ENCODE peak calls at places on chromosome 7, in eight cellular contexts. One of them, this sample, is unnamed.

GRCh38 chr7:122299935-122300606 is 4.5 kb downstream of the FEZF1 start:
- DNase-seq in NCI-H460: no peak
- DNase-seq in AG08396: no peak
- DNase-seq in A549: no peak
- DNase-seq in H4: no peak
- DNase-seq in substantia nigra: no peak
- DNase-seq in natural killer cell: no peak
- DNase-seq in NCI-H1930: no peak
- DNase-seq in this sample: no peak

GRCh38 chr7:13068032-13068431 is 380.6 kb downstream of the ARL4A start:
- DNase-seq in A549: no peak
- DNase-seq in NCI-H460: no peak
- DNase-seq in AG08396: no peak
- DNase-seq in natural killer cell: no peak
- DNase-seq in NCI-H1930: no peak
- DNase-seq in H4: no peak
- DNase-seq in substantia nigra: no peak
- DNase-seq in this sample: no peak

GRCh38 chr7:46244752-46245151 is 323.7 kb upstream of the IGFBP3 start:
- DNase-seq in NCI-H1930: no peak
- DNase-seq in H4: no peak
- DNase-seq in NCI-H460: no peak
- DNase-seq in AG08396: no peak
- DNase-seq in natural killer cell: no peak
- DNase-seq in A549: no peak
- DNase-seq in substantia nigra: no peak
- DNase-seq in this sample: no peak

GRCh38 chr7:92841192-92841591 is 4.8 kb upstream of the CDK6 start:
- DNase-seq in NCI-H1930: no peak
- DNase-seq in natural killer cell: no peak
- DNase-seq in AG08396: no peak
- DNase-seq in substantia nigra: no peak
- DNase-seq in H4: no peak
- DNase-seq in NCI-H460: no peak
- DNase-seq in A549: no peak
- DNase-seq in this sample: no peak

GRCh38 chr7:34277016-34277800 is 371.9 kb downstream of the BMPER start:
- DNase-seq in NCI-H460: no peak
- DNase-seq in H4: peak; percentile 54
- DNase-seq in natural killer cell: no peak
- DNase-seq in NCI-H1930: no peak
- DNase-seq in substantia nigra: no peak
- DNase-seq in AG08396: no peak
- DNase-seq in A549: no peak
- DNase-seq in this sample: no peak

GRCh38 chr7:14761506-14762296 is 140.8 kb downstream of the DGKB start:
- DNase-seq in substantia nigra: no peak
- DNase-seq in NCI-H460: no peak
- DNase-seq in NCI-H1930: peak; percentile 77
- DNase-seq in AG08396: peak; percentile 11
- DNase-seq in H4: peak; percentile 66
- DNase-seq in A549: no peak
- DNase-seq in natural killer cell: no peak
- DNase-seq in this sample: no peak

GRCh38 chr7:134737561-134738353 is 41.7 kb upstream of the CALD1 start:
- DNase-seq in A549: no peak
- DNase-seq in substantia nigra: no peak
- DNase-seq in NCI-H460: no peak
- DNase-seq in NCI-H1930: no peak
- DNase-seq in natural killer cell: no peak
- DNase-seq in H4: peak; percentile 82
- DNase-seq in AG08396: no peak
- DNase-seq in this sample: no peak

GRCh38 chr7:33250421-33250827 is 121.1 kb downstream of the BBS9 start:
- DNase-seq in H4: no peak
- DNase-seq in natural killer cell: no peak
- DNase-seq in NCI-H460: no peak
- DNase-seq in AG08396: peak; percentile 15
- DNase-seq in NCI-H1930: no peak
- DNase-seq in A549: no peak
- DNase-seq in substantia nigra: no peak
- DNase-seq in this sample: no peak

GRCh38 chr7:39172137-39172536 is 194.4 kb downstream of the POU6F2 start:
- DNase-seq in H4: no peak
- DNase-seq in A549: no peak
- DNase-seq in substantia nigra: no peak
- DNase-seq in natural killer cell: no peak
- DNase-seq in NCI-H1930: no peak
- DNase-seq in AG08396: no peak
- DNase-seq in NCI-H460: no peak
- DNase-seq in this sample: no peak

GRCh38 chr7:35849954-35850353 is 49.1 kb downstream of the SEPTIN7 start:
- DNase-seq in NCI-H460: no peak
- DNase-seq in substantia nigra: no peak
- DNase-seq in NCI-H1930: no peak
- DNase-seq in natural killer cell: no peak
- DNase-seq in H4: no peak
- DNase-seq in AG08396: no peak
- DNase-seq in A549: no peak
- DNase-seq in this sample: no peak

GRCh38 chr7:47698386-47698785 is 116.5 kb upstream of the TNS3 start:
- DNase-seq in A549: no peak
- DNase-seq in NCI-H1930: no peak
- DNase-seq in H4: no peak
- DNase-seq in AG08396: no peak
- DNase-seq in natural killer cell: no peak
- DNase-seq in NCI-H460: no peak
- DNase-seq in substantia nigra: no peak
- DNase-seq in this sample: no peak

This sample was measured in HCT116.